ENCODE peak calls at places on chromosomes 12 and 14, in seven cellular contexts. One of them, this sample, is unnamed.

GRCh38 chr12:120762093-120762492 is 36.5 kb downstream of the ACADS start:
- DNase-seq in stimulated activated CD4-positive, alpha-beta T cell treated with anti-CD3 and anti-CD28 coated beads, Interleukin-1b, Interleukin-23, amount 100 ng/mL, for 1 hour: no peak
- DNase-seq in iPS-NIHi11: no peak
- DNase-seq in NCI-H1048: no peak
- DNase-seq in nephron progenitor cell: no peak
- DNase-seq in SK-N-DZ: no peak
- DNase-seq in T-helper 1 cell: no peak
- DNase-seq in this sample: no peak

GRCh38 chr14:99947695-99948094 is 117.5 kb upstream of the EVL start:
- DNase-seq in nephron progenitor cell: no peak
- DNase-seq in NCI-H1048: no peak
- DNase-seq in iPS-NIHi11: no peak
- DNase-seq in T-helper 1 cell: no peak
- DNase-seq in stimulated activated CD4-positive, alpha-beta T cell treated with anti-CD3 and anti-CD28 coated beads, Interleukin-1b, Interleukin-23, amount 100 ng/mL, for 1 hour: no peak
- DNase-seq in SK-N-DZ: no peak
- DNase-seq in this sample: no peak

GRCh38 chr14:64725879-64726584 is 21.8 kb downstream of the PLEKHG3 start:
- DNase-seq in NCI-H1048: no peak
- DNase-seq in SK-N-DZ: no peak
- DNase-seq in stimulated activated CD4-positive, alpha-beta T cell treated with anti-CD3 and anti-CD28 coated beads, Interleukin-1b, Interleukin-23, amount 100 ng/mL, for 1 hour: no peak
- DNase-seq in T-helper 1 cell: no peak
- DNase-seq in iPS-NIHi11: no peak
- DNase-seq in nephron progenitor cell: no peak
- DNase-seq in this sample: no peak

GRCh38 chr14:95248422-95248821 is 71.3 kb downstream of the CLMN start:
- DNase-seq in NCI-H1048: no peak
- DNase-seq in SK-N-DZ: no peak
- DNase-seq in T-helper 1 cell: no peak
- DNase-seq in stimulated activated CD4-positive, alpha-beta T cell treated with anti-CD3 and anti-CD28 coated beads, Interleukin-1b, Interleukin-23, amount 100 ng/mL, for 1 hour: no peak
- DNase-seq in iPS-NIHi11: no peak
- DNase-seq in nephron progenitor cell: no peak
- DNase-seq in this sample: no peak

GRCh38 chr12:76486011-76486410 is 73.6 kb downstream of the OSBPL8 start:
- DNase-seq in NCI-H1048: no peak
- DNase-seq in nephron progenitor cell: no peak
- DNase-seq in T-helper 1 cell: no peak
- DNase-seq in iPS-NIHi11: no peak
- DNase-seq in SK-N-DZ: no peak
- DNase-seq in stimulated activated CD4-positive, alpha-beta T cell treated with anti-CD3 and anti-CD28 coated beads, Interleukin-1b, Interleukin-23, amount 100 ng/mL, for 1 hour: no peak
- DNase-seq in this sample: no peak

GRCh38 chr12:80156306-80156705 is 57.0 kb downstream of the OTOGL start:
- DNase-seq in nephron progenitor cell: no peak
- DNase-seq in NCI-H1048: no peak
- DNase-seq in iPS-NIHi11: no peak
- DNase-seq in SK-N-DZ: no peak
- DNase-seq in stimulated activated CD4-positive, alpha-beta T cell treated with anti-CD3 and anti-CD28 coated beads, Interleukin-1b, Interleukin-23, amount 100 ng/mL, for 1 hour: no peak
- DNase-seq in T-helper 1 cell: no peak
- DNase-seq in this sample: no peak

GRCh38 chr12:108129017-108129812 is at the start of gene WSCD2:
- DNase-seq in NCI-H1048: no peak
- DNase-seq in nephron progenitor cell: peak
- DNase-seq in SK-N-DZ: peak
- DNase-seq in iPS-NIHi11: peak
- DNase-seq in stimulated activated CD4-positive, alpha-beta T cell treated with anti-CD3 and anti-CD28 coated beads, Interleukin-1b, Interleukin-23, amount 100 ng/mL, for 1 hour: no peak
- DNase-seq in T-helper 1 cell: no peak
- DNase-seq in this sample: no peak

GRCh38 chr12:3315201-3315661 is 175.8 kb upstream of the PRMT8 start:
- DNase-seq in stimulated activated CD4-positive, alpha-beta T cell treated with anti-CD3 and anti-CD28 coated beads, Interleukin-1b, Interleukin-23, amount 100 ng/mL, for 1 hour: no peak
- DNase-seq in NCI-H1048: no peak
- DNase-seq in iPS-NIHi11: peak
- DNase-seq in T-helper 1 cell: no peak
- DNase-seq in nephron progenitor cell: no peak
- DNase-seq in SK-N-DZ: no peak
- DNase-seq in this sample: no peak

GRCh38 chr14:37591941-37592287 is 3.1 kb downstream of the FOXA1 start:
- DNase-seq in T-helper 1 cell: no peak
- DNase-seq in SK-N-DZ: no peak
- DNase-seq in stimulated activated CD4-positive, alpha-beta T cell treated with anti-CD3 and anti-CD28 coated beads, Interleukin-1b, Interleukin-23, amount 100 ng/mL, for 1 hour: no peak
- DNase-seq in nephron progenitor cell: no peak
- DNase-seq in iPS-NIHi11: no peak
- DNase-seq in NCI-H1048: no peak
- DNase-seq in this sample: no peak

GRCh38 chr14:75440733-75441474 is 13.1 kb downstream of the JDP2 start:
- DNase-seq in stimulated activated CD4-positive, alpha-beta T cell treated with anti-CD3 and anti-CD28 coated beads, Interleukin-1b, Interleukin-23, amount 100 ng/mL, for 1 hour: no peak
- DNase-seq in iPS-NIHi11: no peak
- DNase-seq in nephron progenitor cell: no peak
- DNase-seq in SK-N-DZ: no peak
- DNase-seq in T-helper 1 cell: no peak
- DNase-seq in NCI-H1048: no peak
- DNase-seq in this sample: no peak

GRCh38 chr12:56808954-56809353 is 45.8 kb downstream of the HSD17B6 start:
- DNase-seq in iPS-NIHi11: no peak
- DNase-seq in stimulated activated CD4-positive, alpha-beta T cell treated with anti-CD3 and anti-CD28 coated beads, Interleukin-1b, Interleukin-23, amount 100 ng/mL, for 1 hour: no peak
- DNase-seq in nephron progenitor cell: no peak
- DNase-seq in T-helper 1 cell: no peak
- DNase-seq in NCI-H1048: no peak
- DNase-seq in SK-N-DZ: no peak
- DNase-seq in this sample: no peak

GRCh38 chr12:102548543-102548942 is 68.2 kb upstream of the IGF1 start:
- DNase-seq in nephron progenitor cell: no peak
- DNase-seq in iPS-NIHi11: no peak
- DNase-seq in T-helper 1 cell: no peak
- DNase-seq in NCI-H1048: no peak
- DNase-seq in stimulated activated CD4-positive, alpha-beta T cell treated with anti-CD3 and anti-CD28 coated beads, Interleukin-1b, Interleukin-23, amount 100 ng/mL, for 1 hour: no peak
- DNase-seq in SK-N-DZ: no peak
- DNase-seq in this sample: no peak

GRCh38 chr14:56812364-56813103 is 2.3 kb upstream of the OTX2 start:
- DNase-seq in NCI-H1048: no peak
- DNase-seq in nephron progenitor cell: peak
- DNase-seq in SK-N-DZ: no peak
- DNase-seq in stimulated activated CD4-positive, alpha-beta T cell treated with anti-CD3 and anti-CD28 coated beads, Interleukin-1b, Interleukin-23, amount 100 ng/mL, for 1 hour: no peak
- DNase-seq in iPS-NIHi11: no peak
- DNase-seq in T-helper 1 cell: no peak
- DNase-seq in this sample: no peak

GRCh38 chr12:1796515-1797010 is 23.8 kb upstream of the LRTM2 start:
- DNase-seq in iPS-NIHi11: no peak
- DNase-seq in stimulated activated CD4-positive, alpha-beta T cell treated with anti-CD3 and anti-CD28 coated beads, Interleukin-1b, Interleukin-23, amount 100 ng/mL, for 1 hour: no peak
- DNase-seq in NCI-H1048: no peak
- DNase-seq in nephron progenitor cell: no peak
- DNase-seq in T-helper 1 cell: peak
- DNase-seq in SK-N-DZ: no peak
- DNase-seq in this sample: no peak

GRCh38 chr12:116720129-116720528 is 17.7 kb downstream of the SPRING1 start:
- DNase-seq in iPS-NIHi11: no peak
- DNase-seq in NCI-H1048: no peak
- DNase-seq in SK-N-DZ: no peak
- DNase-seq in nephron progenitor cell: no peak
- DNase-seq in T-helper 1 cell: no peak
- DNase-seq in stimulated activated CD4-positive, alpha-beta T cell treated with anti-CD3 and anti-CD28 coated beads, Interleukin-1b, Interleukin-23, amount 100 ng/mL, for 1 hour: no peak
- DNase-seq in this sample: no peak

GRCh38 chr12:19373569-19373968 is 65.7 kb upstream of the AEBP2 start:
- DNase-seq in SK-N-DZ: no peak
- DNase-seq in nephron progenitor cell: no peak
- DNase-seq in NCI-H1048: no peak
- DNase-seq in iPS-NIHi11: no peak
- DNase-seq in stimulated activated CD4-positive, alpha-beta T cell treated with anti-CD3 and anti-CD28 coated beads, Interleukin-1b, Interleukin-23, amount 100 ng/mL, for 1 hour: no peak
- DNase-seq in T-helper 1 cell: no peak
- DNase-seq in this sample: no peak

GRCh38 chr14:98819867-98820206 is 452.2 kb downstream of the BCL11B start:
- DNase-seq in NCI-H1048: no peak
- DNase-seq in iPS-NIHi11: peak
- DNase-seq in T-helper 1 cell: no peak
- DNase-seq in SK-N-DZ: no peak
- DNase-seq in stimulated activated CD4-positive, alpha-beta T cell treated with anti-CD3 and anti-CD28 coated beads, Interleukin-1b, Interleukin-23, amount 100 ng/mL, for 1 hour: no peak
- DNase-seq in nephron progenitor cell: no peak
- DNase-seq in this sample: no peak

This sample was measured in HAP-1.